ENCODE peak calls at places on chromosomes 1 and 21, in five cellular contexts. One of them, this sample, is unnamed.

GRCh38 chr1:156870734-156871133 is 10.1 kb downstream of the NTRK1 start:
- DNase-seq in H9: no peak
- DNase-seq in body of pancreas: no peak
- DNase-seq in Peyer's patch: no peak
- DNase-seq in cardiac fibroblast: peak; percentile 90
- DNase-seq in this sample: no peak

GRCh38 chr21:19541612-19542011 is 1138.0 kb upstream of the TMPRSS15 start:
- DNase-seq in Peyer's patch: no peak
- DNase-seq in H9: no peak
- DNase-seq in cardiac fibroblast: no peak
- DNase-seq in body of pancreas: peak; percentile 42
- DNase-seq in this sample: no peak

GRCh38 chr1:245874942-245875580 is 632.0 kb downstream of the SMYD3 start:
- DNase-seq in Peyer's patch: peak; percentile 56
- DNase-seq in H9: no peak
- DNase-seq in body of pancreas: peak; percentile 80
- DNase-seq in cardiac fibroblast: peak; percentile 99
- DNase-seq in this sample: no peak

GRCh38 chr1:200096774-200097173 is 69.3 kb downstream of the NR5A2 start:
- DNase-seq in cardiac fibroblast: no peak
- DNase-seq in body of pancreas: no peak
- DNase-seq in H9: no peak
- DNase-seq in Peyer's patch: no peak
- DNase-seq in this sample: no peak

GRCh38 chr1:236786453-236786852 is 8.6 kb upstream of the MTR start:
- DNase-seq in cardiac fibroblast: no peak
- DNase-seq in Peyer's patch: no peak
- DNase-seq in H9: no peak
- DNase-seq in body of pancreas: no peak
- DNase-seq in this sample: no peak

GRCh38 chr1:110548381-110548780 is 29.4 kb upstream of the KCNA10 start:
- DNase-seq in H9: peak; percentile 61
- DNase-seq in body of pancreas: peak; percentile 16
- DNase-seq in Peyer's patch: no peak
- DNase-seq in cardiac fibroblast: peak; percentile 6
- DNase-seq in this sample: no peak

GRCh38 chr1:209383907-209384709 is 199.4 kb upstream of the CAMK1G start:
- DNase-seq in H9: no peak
- DNase-seq in body of pancreas: no peak
- DNase-seq in Peyer's patch: no peak
- DNase-seq in cardiac fibroblast: no peak
- DNase-seq in this sample: no peak

GRCh38 chr1:242877229-242877628 is 352.7 kb upstream of the PLD5 start:
- DNase-seq in cardiac fibroblast: no peak
- DNase-seq in H9: no peak
- DNase-seq in body of pancreas: no peak
- DNase-seq in Peyer's patch: no peak
- DNase-seq in this sample: no peak

GRCh38 chr1:207779008-207779407 is 27.2 kb downstream of the CD46 start:
- DNase-seq in H9: no peak
- DNase-seq in cardiac fibroblast: no peak
- DNase-seq in body of pancreas: no peak
- DNase-seq in Peyer's patch: no peak
- DNase-seq in this sample: no peak

GRCh38 chr21:34354836-34355235 is 9.0 kb upstream of the KCNE2 start:
- DNase-seq in cardiac fibroblast: no peak
- DNase-seq in H9: no peak
- DNase-seq in body of pancreas: no peak
- DNase-seq in Peyer's patch: peak; percentile 21
- DNase-seq in this sample: no peak

GRCh38 chr21:34348890-34349519 is 14.8 kb upstream of the KCNE2 start:
- DNase-seq in Peyer's patch: peak; percentile 21
- DNase-seq in cardiac fibroblast: no peak
- DNase-seq in body of pancreas: no peak
- DNase-seq in H9: no peak
- DNase-seq in this sample: no peak

GRCh38 chr21:34352556-34352955 is 11.2 kb upstream of the KCNE2 start:
- DNase-seq in Peyer's patch: peak; percentile 0
- DNase-seq in cardiac fibroblast: no peak
- DNase-seq in H9: no peak
- DNase-seq in body of pancreas: no peak
- DNase-seq in this sample: no peak

GRCh38 chr21:34355570-34355969 is 8.2 kb upstream of the KCNE2 start:
- DNase-seq in H9: no peak
- DNase-seq in Peyer's patch: peak; percentile 18
- DNase-seq in cardiac fibroblast: no peak
- DNase-seq in body of pancreas: no peak
- DNase-seq in this sample: no peak

GRCh38 chr21:34351786-34352241 is 12.0 kb upstream of the KCNE2 start:
- DNase-seq in H9: no peak
- DNase-seq in body of pancreas: peak; percentile 66
- DNase-seq in cardiac fibroblast: peak; percentile 36
- DNase-seq in Peyer's patch: peak; percentile 79
- DNase-seq in this sample: no peak
- TF ChIP-seq CTCF in H9: peak; percentile 63
- TF ChIP-seq CTCF in body of pancreas: peak; percentile 38
- TF ChIP-seq CTCF in cardiac fibroblast: peak; percentile 47
- TF ChIP-seq CTCF in Peyer's patch: peak; percentile 78
- TF ChIP-seq CTCF in this sample: peak; percentile 23

GRCh38 chr1:159421821-159422220 is 10.2 kb upstream of the OR10J4 start:
- DNase-seq in Peyer's patch: no peak
- DNase-seq in H9: peak; percentile 60
- DNase-seq in body of pancreas: no peak
- DNase-seq in cardiac fibroblast: no peak
- DNase-seq in this sample: no peak
- TF ChIP-seq CTCF in Peyer's patch: peak; percentile 8
- TF ChIP-seq CTCF in H9: no peak
- TF ChIP-seq CTCF in body of pancreas: no peak
- TF ChIP-seq CTCF in cardiac fibroblast: no peak
- TF ChIP-seq CTCF in this sample: peak; percentile 25

DNA sequence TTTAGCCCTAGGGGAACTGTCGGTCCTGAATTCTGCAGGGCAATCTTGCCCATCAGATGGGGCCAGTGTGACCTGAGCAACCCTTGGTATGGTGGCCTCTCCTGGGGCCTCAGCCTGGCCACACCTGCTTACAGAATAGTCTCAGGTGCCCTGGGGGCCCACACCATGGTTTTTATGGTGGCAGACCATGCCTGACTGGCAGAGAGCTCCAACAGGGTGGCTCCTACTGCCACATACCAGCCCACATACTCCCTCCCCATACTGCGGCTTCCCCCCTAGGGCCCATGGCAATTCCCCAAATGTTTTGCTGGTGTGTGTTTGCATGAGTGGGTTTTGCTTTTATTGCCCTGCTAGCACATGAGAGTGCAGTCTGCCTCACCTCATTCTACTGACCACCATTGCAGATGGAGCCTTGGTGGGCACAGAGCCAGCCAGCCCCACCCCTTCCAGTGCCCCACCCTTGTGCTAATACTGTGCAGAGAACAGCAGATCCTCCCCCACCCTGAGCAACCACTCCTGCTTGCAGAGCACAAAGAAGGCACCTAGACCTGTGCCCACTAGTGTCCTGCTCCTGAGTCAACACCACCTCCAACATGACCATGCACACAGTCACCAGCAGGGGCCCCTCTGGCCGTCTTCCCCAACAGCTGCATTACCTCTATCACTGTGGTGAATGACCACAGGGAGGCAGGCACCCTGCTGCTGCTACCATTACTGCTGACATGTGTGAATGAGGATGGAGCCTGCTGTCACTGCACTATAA is 86.8 kb downstream of the GDAP2 start:
- DNase-seq in Peyer's patch: no peak
- DNase-seq in body of pancreas: no peak
- DNase-seq in cardiac fibroblast: no peak
- DNase-seq in H9: peak; percentile 74
- DNase-seq in this sample: no peak
- TF ChIP-seq CTCF in Peyer's patch: no peak
- TF ChIP-seq CTCF in body of pancreas: no peak
- TF ChIP-seq CTCF in cardiac fibroblast: peak; percentile 20
- TF ChIP-seq CTCF in H9: peak; percentile 58
- TF ChIP-seq CTCF in this sample: peak; percentile 9

GRCh38 chr1:180269848-180270766 is 40.0 kb downstream of the LHX4 start:
- DNase-seq in cardiac fibroblast: no peak
- DNase-seq in H9: peak; percentile 67
- DNase-seq in body of pancreas: peak; percentile 31
- DNase-seq in Peyer's patch: peak; percentile 84
- DNase-seq in this sample: no peak
- TF ChIP-seq CTCF in cardiac fibroblast: peak; percentile 28
- TF ChIP-seq CTCF in H9: peak; percentile 61
- TF ChIP-seq CTCF in body of pancreas: no peak
- TF ChIP-seq CTCF in Peyer's patch: peak; percentile 48
- TF ChIP-seq CTCF in this sample: peak; percentile 19

DNA sequence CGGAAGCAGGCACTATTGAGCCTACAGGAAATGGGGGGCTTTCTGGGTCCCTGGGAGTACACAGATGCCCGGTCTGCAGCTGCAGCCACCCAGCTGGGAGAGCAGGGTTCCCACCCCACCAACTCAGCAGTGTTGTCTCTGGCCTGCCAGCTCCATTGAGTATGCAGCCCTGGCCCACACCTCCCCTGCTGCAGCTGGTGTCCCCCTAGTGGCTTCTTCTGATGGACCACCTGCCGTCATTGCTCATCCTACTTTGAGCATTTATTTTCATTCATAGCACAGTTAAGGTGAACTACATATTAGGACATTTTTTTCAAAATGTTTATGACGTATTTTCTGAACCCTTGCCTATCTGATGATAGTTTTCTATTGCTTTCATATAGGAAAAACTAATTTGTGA is 189.8 kb upstream of the LYPLAL1 start:
- DNase-seq in Peyer's patch: no peak
- DNase-seq in H9: peak; percentile 54
- DNase-seq in cardiac fibroblast: no peak
- DNase-seq in body of pancreas: no peak
- DNase-seq in this sample: no peak
- TF ChIP-seq CTCF in Peyer's patch: no peak
- TF ChIP-seq CTCF in H9: peak; percentile 65
- TF ChIP-seq CTCF in cardiac fibroblast: peak; percentile 7
- TF ChIP-seq CTCF in body of pancreas: no peak
- TF ChIP-seq CTCF in this sample: peak; percentile 12

DNA sequence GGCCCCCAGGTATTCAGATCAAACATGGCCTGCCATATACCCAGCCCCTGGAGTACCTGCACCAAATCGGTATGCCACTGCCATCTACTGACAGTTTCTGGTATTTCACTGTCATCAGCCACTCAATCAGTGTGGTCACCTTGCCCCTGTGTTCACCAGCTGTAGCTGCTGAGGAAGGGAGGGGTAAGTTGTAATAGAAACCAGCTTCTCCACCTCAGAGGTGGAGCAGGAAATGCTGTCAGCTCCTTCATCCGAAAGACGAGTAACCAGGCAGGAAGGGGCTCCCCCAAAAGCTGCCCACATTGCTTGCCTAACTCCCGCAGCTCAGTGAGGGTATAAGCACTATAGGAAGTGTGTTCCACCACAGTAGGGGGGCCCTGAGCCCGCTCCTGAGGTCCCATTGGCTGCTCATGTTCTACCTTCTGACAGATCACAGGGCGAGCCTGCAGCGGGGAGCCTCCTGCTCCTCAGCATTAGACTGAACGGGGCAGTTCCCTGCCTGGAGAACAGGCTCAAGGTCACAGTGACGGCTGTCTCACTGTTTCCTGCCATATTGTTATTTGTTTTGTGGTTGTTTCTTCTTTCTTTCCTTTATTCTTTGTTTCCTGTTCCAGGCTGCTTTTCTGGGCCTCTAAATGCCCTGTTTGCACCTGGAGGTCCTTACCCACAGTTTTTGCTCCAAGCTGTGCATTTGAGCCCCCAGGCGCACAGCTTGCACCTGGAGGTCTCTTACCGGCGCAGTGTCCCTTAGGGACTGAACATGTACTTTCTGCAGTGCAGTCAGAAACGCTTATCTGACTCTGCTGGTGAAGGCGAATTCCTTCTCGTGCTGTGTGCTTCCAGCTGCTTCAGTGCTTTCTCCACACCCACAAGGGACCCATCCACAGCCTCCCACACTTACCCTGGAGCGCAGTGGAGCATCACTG is 1638.3 kb downstream of the MRPL39 start:
- DNase-seq in body of pancreas: peak; percentile 59
- DNase-seq in cardiac fibroblast: peak; percentile 36
- DNase-seq in H9: peak; percentile 75
- DNase-seq in Peyer's patch: peak; percentile 87
- DNase-seq in this sample: no peak
- TF ChIP-seq CTCF in body of pancreas: peak; percentile 37
- TF ChIP-seq CTCF in cardiac fibroblast: peak; percentile 47
- TF ChIP-seq CTCF in H9: peak; percentile 64
- TF ChIP-seq CTCF in Peyer's patch: peak; percentile 39
- TF ChIP-seq CTCF in this sample: peak; percentile 74

GRCh38 chr1:1778827-1779675 is 781 bp upstream of the NADK start:
- DNase-seq in body of pancreas: peak; percentile 91
- DNase-seq in H9: peak; percentile 89
- DNase-seq in cardiac fibroblast: no peak
- DNase-seq in Peyer's patch: peak; percentile 97
- DNase-seq in this sample: peak; percentile 92
- TF ChIP-seq CTCF in body of pancreas: peak; percentile 22
- TF ChIP-seq CTCF in H9: peak; percentile 62
- TF ChIP-seq CTCF in cardiac fibroblast: no peak
- TF ChIP-seq CTCF in Peyer's patch: peak; percentile 35
- TF ChIP-seq CTCF in this sample: peak; percentile 41

GRCh38 chr1:58361134-58361533 is 185.4 kb downstream of the OMA1 start:
- DNase-seq in cardiac fibroblast: no peak
- DNase-seq in body of pancreas: no peak
- DNase-seq in H9: no peak
- DNase-seq in Peyer's patch: no peak
- DNase-seq in this sample: no peak
- TF ChIP-seq CTCF in cardiac fibroblast: no peak
- TF ChIP-seq CTCF in body of pancreas: no peak
- TF ChIP-seq CTCF in H9: no peak
- TF ChIP-seq CTCF in Peyer's patch: no peak
- TF ChIP-seq CTCF in this sample: no peak

DNA sequence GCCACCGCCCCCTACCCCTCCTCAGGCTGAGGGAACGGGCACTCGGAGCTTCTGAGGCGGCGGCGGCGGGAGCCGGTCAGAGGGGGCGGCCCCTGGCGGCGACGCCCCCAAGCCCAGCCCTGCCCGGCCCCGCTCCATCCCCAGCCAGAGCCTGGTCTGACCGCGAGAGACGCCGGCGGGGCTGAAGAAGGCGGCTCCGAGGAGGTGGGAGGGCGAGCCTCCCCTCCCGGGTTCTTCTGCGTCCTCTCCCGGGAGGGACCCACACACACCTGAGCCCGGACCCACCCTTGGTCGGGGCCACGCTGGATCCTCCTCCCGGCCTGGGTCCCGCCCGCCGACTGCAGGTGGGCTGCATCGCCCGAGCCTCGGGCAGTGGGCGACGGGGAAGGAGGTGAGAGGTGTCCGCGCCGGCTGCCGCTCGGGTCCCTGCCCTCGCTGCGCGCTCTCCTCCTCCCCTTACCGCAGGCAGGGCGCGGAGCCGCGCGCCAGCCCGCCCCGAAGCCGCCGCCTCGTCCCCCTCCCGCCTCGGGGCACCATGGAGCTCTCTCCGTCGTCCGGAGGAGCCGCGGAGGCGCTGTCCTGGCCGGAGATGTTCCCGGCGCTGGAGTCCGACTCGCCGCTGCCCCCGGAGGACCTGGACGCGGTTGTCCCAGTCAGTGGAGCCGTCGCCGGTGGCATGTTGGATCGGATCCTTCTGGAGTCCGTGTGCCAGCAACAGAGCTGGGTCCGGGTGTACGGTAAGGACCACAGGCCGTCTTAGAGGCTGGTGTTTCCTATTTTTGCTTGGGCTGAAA is at the start of gene RASAL2:
- DNase-seq in cardiac fibroblast: peak; percentile 67
- DNase-seq in H9: peak; percentile 79
- DNase-seq in Peyer's patch: peak; percentile 73
- DNase-seq in body of pancreas: peak; percentile 71
- DNase-seq in this sample: peak; percentile 46
- TF ChIP-seq CTCF in cardiac fibroblast: peak; percentile 28
- TF ChIP-seq CTCF in H9: peak; percentile 21
- TF ChIP-seq CTCF in Peyer's patch: peak; percentile 21
- TF ChIP-seq CTCF in body of pancreas: peak; percentile 13
- TF ChIP-seq CTCF in this sample: no peak

This sample was measured in CD14-positive monocyte.